ENCODE peak calls at places on chromosomes 2 and 18, in eight cellular contexts. V is endothelial cell; G is neural crest cell; B is RWPE1; X is GM10248; I is gastrocnemius medialis; Q is A549; H is activated CD8-positive, alpha-beta T cell treated with anti-CD3 and anti-CD28 coated beads for 36 hours. O is an unnamed sample.

GRCh38 chr2:9296559-9296958 is 89.9 kb downstream of the ASAP2 start:
- DNase-seq in V (no peak), G (no peak), B (no peak), X (no peak), I (no peak), Q (no peak), H (no peak), O (no peak)

GRCh38 chr18:42018831-42019230 is 63.8 kb downstream of the PIK3C3 start:
- DNase-seq in V (no peak), G (no peak), B (no peak), X (no peak), I (no peak), Q (no peak), H (no peak), O (no peak)

GRCh38 chr2:188485496-188485895 is 193.8 kb downstream of the GULP1 start:
- DNase-seq in V (no peak), G (no peak), B (no peak), X (no peak), I (no peak), Q (peak), H (no peak), O (no peak)

GRCh38 chr2:68491582-68491981 is 24.2 kb downstream of the APLF start:
- DNase-seq in V (no peak), G (no peak), B (no peak), X (no peak), I (no peak), Q (no peak), H (no peak), O (no peak)

GRCh38 chr2:126898636-126899035 is at the start of gene TEX51:
- DNase-seq in V (no peak), G (no peak), B (no peak), X (no peak), I (no peak), Q (no peak), H (no peak), O (no peak)

GRCh38 chr2:144362401-144362800 is 157.5 kb downstream of the ZEB2 start:
- DNase-seq in V (no peak), G (no peak), B (no peak), X (no peak), I (no peak), Q (peak), H (no peak), O (no peak)

GRCh38 chr2:127582863-127583861 is 47.7 kb downstream of the MYO7B start:
- DNase-seq in V (no peak), G (no peak), B (no peak), X (no peak), I (no peak), Q (no peak), H (no peak), O (no peak)

GRCh38 chr18:7417742-7418141 is 149.4 kb upstream of the PTPRM start:
- DNase-seq in V (no peak), G (no peak), B (peak), X (no peak), I (no peak), Q (peak), H (no peak), O (no peak)

GRCh38 chr18:33010149-33010548 is 237.3 kb upstream of the KLHL14 start:
- DNase-seq in V (peak), G (no peak), B (no peak), X (no peak), I (no peak), Q (no peak), H (no peak), O (no peak)

GRCh38 chr2:51697095-51697494 is 665.2 kb upstream of the NRXN1 start:
- DNase-seq in V (no peak), G (no peak), B (no peak), X (no peak), I (no peak), Q (peak), H (no peak), O (no peak)

GRCh38 chr2:85539361-85540130 is 578 bp downstream of the MAT2A start:
- DNase-seq in V (peak), G (peak), B (no peak), X (peak), I (peak), Q (peak), H (peak), O (peak)

GRCh38 chr2:9554841-9555337 is 741 bp downstream of the ADAM17 start:
- DNase-seq in V (peak), G (no peak), B (no peak), X (no peak), I (peak), Q (peak), H (peak), O (no peak)

GRCh38 chr2:60550151-60550983 is 3.1 kb downstream of the BCL11A start:
- DNase-seq in V (peak), G (peak), B (peak), X (peak), I (no peak), Q (peak), H (peak), O (peak)

GRCh38 chr18:59140287-59140885 is 702 bp downstream of the SEC11C start:
- DNase-seq in V (peak), G (peak), B (peak), X (peak), I (no peak), Q (peak), H (no peak), O (no peak)

GRCh38 chr2:6650311-6650710 is 215.4 kb downstream of the CMPK2 start:
- DNase-seq in V (no peak), G (no peak), B (no peak), X (no peak), I (no peak), Q (no peak), H (no peak), O (no peak)

GRCh38 chr2:233462826-233463470 is 103.6 kb downstream of the USP40 start:
- DNase-seq in V (no peak), G (no peak), B (no peak), X (no peak), I (no peak), Q (no peak), H (no peak), O (no peak)

GRCh38 chr18:33421225-33421624 is 19.3 kb downstream of the CCDC178 start:
- DNase-seq in V (no peak), G (no peak), B (no peak), X (no peak), I (no peak), Q (no peak), H (no peak), O (no peak)

GRCh38 chr2:204896146-204896545 is 350.9 kb downstream of the PARD3B start:
- DNase-seq in V (no peak), G (no peak), B (no peak), X (no peak), I (no peak), Q (no peak), H (no peak), O (peak)

GRCh38 chr2:8986327-8986976 is 17.0 kb downstream of the MBOAT2 start:
- DNase-seq in V (peak), G (peak), B (no peak), X (no peak), I (no peak), Q (peak), H (peak), O (no peak)

GRCh38 chr2:17869128-17869527 is 9.3 kb upstream of the KCNS3 start:
- DNase-seq in V (no peak), G (no peak), B (peak), X (no peak), I (no peak), Q (peak), H (no peak), O (no peak)
- TF ChIP-seq CTCF in V (no peak), G (no peak), B (no peak), X (no peak), I (no peak), Q (no peak), H (no peak), O (no peak)

GRCh38 chr2:56185101-56185581 is 1.4 kb downstream of the CCDC85A start:
- DNase-seq in V (peak), G (no peak), B (no peak), X (no peak), I (no peak), Q (peak), H (no peak), O (no peak)

GRCh38 chr2:56183643-56184499 is at the start of gene CCDC85A:
- DNase-seq in V (peak), G (peak), B (peak), X (peak), I (peak), Q (peak), H (peak), O (peak)

GRCh38 chr2:56182420-56182819 is 1.4 kb upstream of the CCDC85A start:
- DNase-seq in V (no peak), G (no peak), B (no peak), X (no peak), I (no peak), Q (no peak), H (no peak), O (no peak)

GRCh38 chr2:56184500-56184996 is 758 bp downstream of the CCDC85A start:
- DNase-seq in V (peak), G (peak), B (no peak), X (no peak), I (no peak), Q (peak), H (peak), O (peak)

GRCh38 chr2:56185582-56186046 is 1.8 kb downstream of the CCDC85A start:
- DNase-seq in V (peak), G (peak), B (no peak), X (no peak), I (peak), Q (peak), H (no peak), O (no peak)
- TF ChIP-seq CTCF in V (no peak), G (peak), B (no peak), X (no peak), I (no peak), Q (no peak), H (no peak), O (no peak)

GRCh38 chr2:189576361-189576760 is 4.2 kb downstream of the SLC40A1 start:
- DNase-seq in V (no peak), G (no peak), B (no peak), X (no peak), I (no peak), Q (no peak), H (no peak), O (no peak)
- TF ChIP-seq CTCF in V (no peak), G (no peak), B (no peak), X (no peak), I (no peak), Q (no peak), H (no peak), O (no peak)

GRCh38 chr2:120287183-120288015 is 34.7 kb downstream of the RALB start:
- DNase-seq in V (no peak), G (no peak), B (peak), X (peak), I (no peak), Q (peak), H (peak), O (peak)

GRCh38 chr2:120288016-120288373 is 35.3 kb downstream of the RALB start:
- DNase-seq in V (no peak), G (no peak), B (no peak), X (no peak), I (no peak), Q (no peak), H (no peak), O (no peak)

GRCh38 chr2:120279708-120280107 is 27.1 kb downstream of the RALB start:
- DNase-seq in V (no peak), G (no peak), B (no peak), X (no peak), I (no peak), Q (no peak), H (no peak), O (no peak)

GRCh38 chr2:120278901-120279300 is 26.2 kb downstream of the RALB start:
- DNase-seq in V (no peak), G (no peak), B (no peak), X (no peak), I (no peak), Q (no peak), H (no peak), O (no peak)

GRCh38 chr2:120283649-120284048 is 31.0 kb downstream of the RALB start:
- DNase-seq in V (no peak), G (no peak), B (no peak), X (no peak), I (no peak), Q (peak), H (no peak), O (no peak)
- TF ChIP-seq CTCF in V (peak), G (peak), B (no peak), X (no peak), I (no peak), Q (no peak), H (no peak), O (no peak)

O was measured in GM06990.